ENCODE peak calls at places on chromosome 5, in five cellular contexts. X is sigmoid colon, E is tibial artery, N is NB4, W is mammary epithelial cell. G is an unnamed sample.

GRCh38 chr5:68383888-68384310 is 168.3 kb downstream of the PIK3R1 start:
- DNase-seq in X (no peak), E (no peak), N (no peak), W (peak; percentile 52), G (no peak)

GRCh38 chr5:88394531-88395185 is 126.0 kb upstream of the TMEM161B start:
- DNase-seq in X (no peak), E (no peak), N (no peak), W (no peak), G (no peak)

GRCh38 chr5:84724683-84725082 is 340.0 kb upstream of the EDIL3 start:
- DNase-seq in X (no peak), E (no peak), N (no peak), W (peak; percentile 75), G (no peak)

GRCh38 chr5:58114324-58114723 is 345.6 kb downstream of the PLK2 start:
- DNase-seq in X (no peak), E (no peak), N (no peak), W (peak; percentile 91), G (no peak)

GRCh38 chr5:17257705-17258273 is 40.4 kb downstream of the BASP1 start:
- DNase-seq in X (no peak), E (no peak), N (no peak), W (peak; percentile 5), G (peak; percentile 90)

GRCh38 chr5:164876793-164877192 is 1371.4 kb downstream of the MAT2B start:
- DNase-seq in X (no peak), E (no peak), N (no peak), W (no peak), G (no peak)

GRCh38 chr5:36790847-36791246 is 85.7 kb upstream of the NIPBL start:
- DNase-seq in X (no peak), E (no peak), N (no peak), W (peak; percentile 61), G (no peak)

GRCh38 chr5:135654646-135655045 is 75.9 kb upstream of the CXCL14 start:
- DNase-seq in X (no peak), E (no peak), N (no peak), W (peak; percentile 37), G (no peak)

GRCh38 chr5:139407517-139407916 is 3.6 kb upstream of the SPATA24 start:
- DNase-seq in X (no peak), E (no peak), N (peak; percentile 76), W (no peak), G (no peak)

GRCh38 chr5:95113489-95113888 is 171.4 kb downstream of the MCTP1 start:
- DNase-seq in X (no peak), E (no peak), N (no peak), W (peak; percentile 52), G (no peak)

GRCh38 chr5:67244345-67244793 is 47.8 kb upstream of the CD180 start:
- DNase-seq in X (no peak), E (no peak), N (no peak), W (no peak), G (no peak)

GRCh38 chr5:81417052-81417451 is 23.1 kb upstream of the ACOT12 start:
- DNase-seq in X (no peak), E (no peak), N (no peak), W (no peak), G (no peak)

GRCh38 chr5:145936401-145937131 is at the start of gene SH3RF2:
- DNase-seq in X (peak; percentile 65), E (peak; percentile 74), N (peak; percentile 94), W (peak; percentile 85), G (no peak)
- H3K4me3 ChIP-seq in X (peak within 1 kb of the TSS; percentile 9), E (peak within 1 kb of the TSS; percentile 52), N (peak within 1 kb of the TSS; percentile 22), W (peak within 1 kb of the TSS; percentile 58), G (no peak within 1 kb of the TSS)

DNA sequence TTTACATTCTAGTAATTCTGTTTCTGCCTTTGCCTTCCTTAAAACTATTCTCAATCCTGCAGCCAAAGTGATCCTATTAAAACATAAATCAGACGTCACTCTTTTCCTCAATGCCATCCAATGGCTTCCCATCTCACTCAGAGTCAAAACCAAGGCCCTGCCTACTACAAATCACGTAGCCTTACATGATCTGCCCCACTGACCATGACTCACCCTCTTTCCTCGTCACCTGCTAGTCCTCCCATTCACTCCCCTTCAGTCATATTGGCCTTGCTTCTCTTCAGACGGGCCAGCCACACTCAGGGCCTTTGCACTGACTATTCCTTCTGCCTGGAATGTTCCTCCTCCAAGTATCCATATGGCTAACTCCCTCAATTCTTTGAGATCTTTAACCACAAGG is 39.0 kb upstream of the DMXL1 start:
- DNase-seq in X (no peak), E (no peak), N (peak; percentile 18), W (peak; percentile 6), G (peak; percentile 85)
- H3K4me3 ChIP-seq in X (no peak overlapping the region), E (no peak overlapping the region), N (no peak overlapping the region), W (no peak overlapping the region), G (peak overlapping the region; percentile 35)

GRCh38 chr5:56686337-56687198 is 128.8 kb upstream of the MAP3K1 start:
- DNase-seq in X (no peak), E (no peak), N (peak; percentile 51), W (no peak), G (peak; percentile 67)
- H3K4me3 ChIP-seq in X (no peak overlapping the region), E (no peak overlapping the region), N (no peak overlapping the region), W (no peak overlapping the region), G (peak overlapping the region; percentile 21)

DNA sequence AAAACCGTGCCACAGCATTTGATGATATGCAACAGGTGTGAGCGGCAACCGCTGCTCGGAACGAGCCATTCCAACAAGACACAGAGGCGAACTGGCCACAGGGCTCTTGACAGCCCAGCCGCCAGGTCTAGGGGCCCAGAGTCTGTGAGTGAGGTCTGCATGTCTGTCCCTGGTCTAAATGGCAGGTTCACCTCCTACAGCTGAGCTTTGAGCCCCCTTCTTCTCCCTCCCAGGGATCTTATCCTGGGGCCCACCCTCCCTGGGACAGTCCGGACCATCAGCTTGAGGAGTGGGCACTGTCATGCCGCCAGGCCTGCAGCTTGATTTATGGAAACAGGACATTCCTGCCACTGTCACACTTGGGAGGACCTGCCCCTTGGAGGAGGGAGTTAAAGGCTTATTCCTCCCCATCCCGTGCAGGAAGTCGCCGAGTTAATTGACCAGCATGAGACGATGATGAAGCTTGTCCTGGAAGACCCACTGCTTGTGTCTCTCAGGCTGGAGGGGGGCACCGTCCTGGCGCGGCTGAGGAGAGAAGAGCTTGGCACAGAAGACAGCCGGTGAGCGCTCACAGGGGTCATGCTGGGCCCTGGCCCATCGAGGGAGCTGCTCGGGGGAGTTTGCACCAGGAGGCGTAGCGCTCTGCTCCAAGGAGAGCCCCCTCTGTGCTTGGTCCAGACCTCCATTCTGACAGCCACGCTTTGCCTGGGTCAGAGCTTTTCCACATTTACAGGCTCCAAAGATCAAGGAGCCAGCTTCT is 35.5 kb upstream of the LRRC14B start:
- DNase-seq in X (peak; percentile 49), E (no peak), N (no peak), W (no peak), G (no peak)
- H3K4me3 ChIP-seq in X (no peak overlapping the region), E (no peak overlapping the region), N (no peak overlapping the region), W (no peak overlapping the region), G (no peak overlapping the region)

GRCh38 chr5:34550977-34551376 is 105.2 kb upstream of the RAI14 start:
- DNase-seq in X (no peak), E (no peak), N (no peak), W (no peak), G (no peak)
- H3K4me3 ChIP-seq in X (no peak overlapping the region), E (no peak overlapping the region), N (no peak overlapping the region), W (no peak overlapping the region), G (no peak overlapping the region)

DNA sequence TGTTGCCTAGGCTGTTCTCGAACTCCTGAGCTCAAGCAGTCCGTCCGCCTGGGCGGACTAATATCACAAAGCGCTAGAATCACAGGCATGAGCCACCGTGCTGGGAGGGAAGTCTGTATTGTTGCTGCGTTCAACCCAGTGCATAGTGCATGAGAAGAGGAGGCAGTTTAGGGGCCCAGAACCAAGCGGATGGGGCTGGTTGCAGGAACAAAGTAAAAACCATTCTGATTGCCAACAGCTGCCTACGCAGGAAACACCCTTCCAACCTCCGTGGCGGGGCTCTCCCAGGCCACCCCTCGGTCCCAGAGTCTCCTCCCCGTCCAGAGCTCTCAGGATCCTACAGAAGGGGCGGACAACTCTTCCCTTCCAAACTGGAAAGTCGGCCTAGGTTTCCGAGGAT is 87.1 kb downstream of the ANXA2R start:
- DNase-seq in X (no peak), E (no peak), N (no peak), W (no peak), G (peak; percentile 18)
- H3K4me3 ChIP-seq in X (no peak overlapping the region), E (no peak overlapping the region), N (no peak overlapping the region), W (no peak overlapping the region), G (no peak overlapping the region)

GRCh38 chr5:97181856-97182545 is 1.0 kb downstream of the RIOK2 start:
- DNase-seq in X (no peak), E (no peak), N (peak; percentile 23), W (peak; percentile 17), G (no peak)
- H3K4me3 ChIP-seq in X (peak overlapping the region; percentile 73), E (peak overlapping the region; percentile 75), N (peak overlapping the region; percentile 99), W (peak overlapping the region; percentile 80), G (peak overlapping the region; percentile 85)